ENCODE peak calls at places on chromosomes 4 and X, in four cellular contexts. H is kidney, T is BE2C, S is K562. L is an unnamed sample. For H3K9me3, the result is how much of the 10 kb centered on the place peaks cover.

GRCh38 chr4:127558489-127559407 is 74.0 kb upstream of the INTU start:
- DNase-seq in S (no peak), T (no peak), H (peak), L (no peak)

GRCh38 chr4:111959202-111959601 is 186.1 kb upstream of the FAM241A start:
- DNase-seq in T (no peak), S (no peak), H (no peak), L (no peak)

GRCh38 chrX:67780694-67781109 is 236.9 kb downstream of the AR start:
- DNase-seq in H (peak), S (peak), T (no peak), L (peak)

GRCh38 chr4:10460313-10461047 is 3.3 kb upstream of the ZNF518B start:
- DNase-seq in T (no peak), S (peak), H (no peak), L (no peak)

GRCh38 chr4:98539299-98539698 is 119.1 kb downstream of the TSPAN5 start:
- DNase-seq in T (no peak), S (no peak), H (no peak), L (no peak)

GRCh38 chr4:105277702-105278101 is 131.0 kb downstream of the TET2 start:
- DNase-seq in S (no peak), T (no peak), H (no peak), L (no peak)

GRCh38 chr4:3268395-3269104 is 19.6 kb downstream of the MSANTD1 start:
- DNase-seq in H (peak), T (no peak), S (no peak), L (peak)

GRCh38 chr4:122903766-122904165 is 18.6 kb downstream of the NUDT6 start:
- DNase-seq in T (no peak), S (no peak), H (no peak), L (no peak)

GRCh38 chrX:154019061-154019621 is 561 bp downstream of the IRAK1 start:
- DNase-seq in H (peak), T (no peak), S (peak), L (no peak)

GRCh38 chr4:6268650-6269399 is 825 bp upstream of the WFS1 start:
- DNase-seq in H (peak), T (no peak), S (no peak), L (no peak)

GRCh38 chrX:136534131-136534530 is 2.1 kb downstream of the VGLL1 start:
- DNase-seq in H (no peak), T (no peak), S (no peak), L (no peak)

GRCh38 chr4:179596621-179597020 is 2154.4 kb upstream of the AGA start:
- DNase-seq in S (no peak), H (no peak), T (no peak), L (no peak)

GRCh38 chrX:155893513-155893912 is 12.4 kb downstream of the VAMP7 start:
- DNase-seq in T (no peak), H (no peak), S (peak), L (no peak)

GRCh38 chr4:159927781-159928180 is 824.9 kb downstream of the RAPGEF2 start:
- DNase-seq in H (no peak), S (no peak), T (no peak), L (no peak)
- H3K9me3 ChIP-seq in H (under half), S (under half), T (under half), L (half or more)

DNA sequence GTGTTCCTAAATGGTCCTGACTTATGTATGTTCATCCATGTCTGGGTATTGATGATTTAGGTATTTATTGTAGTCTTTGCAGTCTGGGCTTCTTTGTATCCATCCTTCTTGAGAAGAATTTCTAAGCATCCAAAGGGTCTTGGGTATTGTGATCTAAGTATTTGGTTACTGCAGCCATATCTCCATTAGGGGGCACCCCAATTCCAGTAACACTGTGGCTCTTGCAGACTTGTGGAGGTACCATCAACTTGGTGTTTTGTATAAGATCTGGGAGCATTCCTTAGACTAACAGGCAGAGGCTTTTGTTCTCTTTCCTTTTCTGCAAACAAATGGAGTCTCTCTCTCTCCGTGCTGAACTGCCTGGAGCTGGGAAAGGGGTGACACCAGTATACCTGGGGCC is 113.7 kb upstream of the NEXMIF start:
- DNase-seq in T (peak), H (no peak), S (peak), L (no peak)
- H3K9me3 ChIP-seq in T (under half), H (under half), S (under half), L (under half)

GRCh38 chr4:167613381-167613780 is 379.1 kb upstream of the SPOCK3 start:
- DNase-seq in T (no peak), S (no peak), H (no peak), L (no peak)

GRCh38 chr4:167614866-167615265 is 380.6 kb upstream of the SPOCK3 start:
- DNase-seq in T (peak), S (no peak), H (no peak), L (no peak)

DNA sequence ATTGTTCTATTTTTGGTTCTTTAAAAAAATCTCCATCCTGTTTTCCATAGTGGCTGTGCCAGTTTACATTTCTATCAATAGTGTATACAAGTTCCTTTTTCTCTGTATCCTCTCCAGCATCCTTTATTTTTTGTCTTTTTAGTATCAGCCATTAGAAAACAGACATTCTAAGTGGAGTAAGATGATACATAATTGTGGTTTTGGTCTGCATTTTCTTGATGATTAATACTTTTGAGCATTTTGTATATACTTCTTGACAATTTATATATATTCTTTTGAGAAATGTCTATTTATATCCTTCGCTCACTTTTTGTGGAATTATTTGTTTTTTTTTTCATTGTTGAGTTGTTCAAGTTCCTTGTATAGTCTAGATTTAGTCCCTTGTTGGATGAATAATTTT is 382.2 kb upstream of the SPOCK3 start:
- DNase-seq in T (no peak), S (no peak), H (no peak), L (no peak)
- H3K9me3 ChIP-seq in T (under half), S (under half), H (under half), L (under half)

GRCh38 chr4:97366661-97367060 is 776.6 kb downstream of the STPG2 start:
- DNase-seq in T (no peak), S (no peak), H (no peak), L (no peak)

GRCh38 chr4:97370581-97370980 is 772.7 kb downstream of the STPG2 start:
- DNase-seq in H (no peak), S (no peak), T (peak), L (no peak)

GRCh38 chr4:97367878-97368277 is 775.4 kb downstream of the STPG2 start:
- DNase-seq in S (no peak), H (no peak), T (peak), L (no peak)
- H3K9me3 ChIP-seq in S (under half), H (under half), T (under half), L (under half)

DNA sequence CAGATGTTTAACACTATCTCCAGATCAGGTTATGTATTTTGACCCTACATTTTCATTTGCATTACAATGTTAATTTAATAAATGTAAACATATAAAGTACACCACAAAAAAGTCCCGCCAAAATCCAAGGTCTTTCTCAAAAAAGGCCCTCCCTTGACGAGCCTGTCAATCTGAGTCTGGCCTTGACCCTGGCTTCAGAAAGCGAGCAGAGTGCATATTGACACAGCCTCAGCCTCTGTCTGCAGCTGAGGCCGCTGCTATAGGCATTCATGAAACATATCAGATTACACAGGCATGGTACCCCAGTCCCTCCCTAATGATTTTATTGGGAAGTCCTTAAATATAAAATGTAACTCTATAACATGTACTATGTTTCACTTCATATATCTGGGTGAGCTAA is 6.2 kb downstream of the MBNL3 start:
- DNase-seq in H (no peak), T (no peak), S (no peak), L (no peak)
- H3K9me3 ChIP-seq in H (under half), T (under half), S (under half), L (under half)

GRCh38 chr4:114562176-114562904 is 36.3 kb upstream of the UGT8 start:
- DNase-seq in T (no peak), S (no peak), H (no peak), L (no peak)

GRCh38 chr4:114563536-114564315 is 34.9 kb upstream of the UGT8 start:
- DNase-seq in H (no peak), T (no peak), S (no peak), L (no peak)

GRCh38 chr4:114561590-114561989 is 37.0 kb upstream of the UGT8 start:
- DNase-seq in T (no peak), S (no peak), H (peak), L (no peak)

GRCh38 chr4:114558446-114559020 is 40.1 kb upstream of the UGT8 start:
- DNase-seq in T (no peak), H (no peak), S (no peak), L (no peak)
- H3K9me3 ChIP-seq in T (under half), H (under half), S (under half), L (under half)

L was measured in left ventricle myocardium inferior.